ENCODE peak calls at places on chromosomes 7 and 10, in four cellular contexts. I, B, L and R are unnamed samples.

GRCh38 chr10:36236931-36237330 is 594.8 kb upstream of the FZD8 start:
- DNase-seq in I (no peak), B (no peak), L (no peak), R (no peak)

GRCh38 chr10:17833656-17834055 is 24.5 kb downstream of the MRC1 start:
- DNase-seq in I (no peak), B (no peak), L (no peak), R (no peak)

GRCh38 chr10:71250842-71251241 is 38.5 kb downstream of the UNC5B start:
- DNase-seq in I (no peak), B (no peak), L (no peak), R (no peak)

GRCh38 chr10:122113161-122113944 is 124.4 kb downstream of the TACC2 start:
- DNase-seq in I (peak), B (peak), L (peak), R (no peak)

GRCh38 chr7:142855756-142856564 is 1.1 kb downstream of the EPHB6 start:
- DNase-seq in I (no peak), B (peak), L (peak), R (no peak)

GRCh38 chr7:121562274-121562673 is 166.2 kb upstream of the FAM3C start:
- DNase-seq in I (no peak), B (peak), L (no peak), R (no peak)

GRCh38 chr7:158997110-158997453 is 140.7 kb downstream of the DYNC2I1 start:
- DNase-seq in I (no peak), B (no peak), L (no peak), R (no peak)

GRCh38 chr10:67602268-67602950 is 93.6 kb downstream of the CTNNA3 start:
- DNase-seq in I (no peak), B (peak), L (no peak), R (no peak)

GRCh38 chr7:66950763-66951162 is 29.7 kb downstream of the TMEM248 start:
- DNase-seq in I (no peak), B (peak), L (no peak), R (no peak)

GRCh38 chr10:108904163-108904878 is 1019.0 kb downstream of the XPNPEP1 start:
- DNase-seq in I (no peak), B (peak), L (no peak), R (no peak)

GRCh38 chr10:126235091-126235978 is 152.9 kb downstream of the ADAM12 start:
- DNase-seq in I (no peak), B (peak), L (no peak), R (no peak)

GRCh38 chr7:142152076-142152475 is 40.6 kb downstream of the MGAM2 start:
- DNase-seq in I (no peak), B (no peak), L (no peak), R (no peak)

GRCh38 chr10:94439275-94439861 is 37.0 kb downstream of the TBC1D12 start:
- DNase-seq in I (no peak), B (peak), L (no peak), R (no peak)

GRCh38 chr10:17430647-17431355 is 23.6 kb downstream of the ST8SIA6 start:
- DNase-seq in I (peak), B (peak), L (peak), R (peak)